ENCODE peak calls at places on chromosomes 4 and X, in five cellular contexts. F, O, R, J and W are unnamed samples.

GRCh38 chrX:40736170-40736505 is 796 bp upstream of the MED14 start:
- DNase-seq in F (no peak), O (no peak), R (no peak), J (no peak), W (no peak)

GRCh38 chr4:144658908-144659307 is 13.0 kb downstream of the HHIP start:
- DNase-seq in F (no peak), O (no peak), R (no peak), J (no peak), W (no peak)

GRCh38 chr4:136412708-136413107 is 1119.6 kb downstream of the PCDH18 start:
- DNase-seq in F (no peak), O (no peak), R (peak; percentile 16), J (peak; percentile 87), W (no peak)

GRCh38 chr4:108849611-108850406 is 87.0 kb upstream of the ETNPPL start:
- DNase-seq in F (no peak), O (no peak), R (peak; percentile 81), J (no peak), W (no peak)

GRCh38 chrX:152635941-152636340 is 1.8 kb upstream of the GABRQ start:
- DNase-seq in F (peak; percentile 47), O (no peak), R (peak; percentile 12), J (peak; percentile 46), W (no peak)

GRCh38 chrX:112473654-112474053 is 206.1 kb downstream of the LHFPL1 start:
- DNase-seq in F (no peak), O (no peak), R (no peak), J (no peak), W (no peak)

GRCh38 chrX:97126020-97126419 is 242.3 kb downstream of the RPA4 start:
- DNase-seq in F (no peak), O (no peak), R (peak; percentile 9), J (no peak), W (no peak)

GRCh38 chr4:15149842-15150592 is 147.7 kb downstream of the CPEB2 start:
- DNase-seq in F (peak; percentile 37), O (no peak), R (peak; percentile 77), J (peak; percentile 53), W (peak; percentile 82)

GRCh38 chrX:13311560-13311959 is 8.3 kb downstream of the ATXN3L start:
- DNase-seq in F (no peak), O (no peak), R (no peak), J (no peak), W (no peak)

GRCh38 chrX:119684916-119685224 is 8.1 kb downstream of the SEPTIN6 start:
- DNase-seq in F (no peak), O (no peak), R (no peak), J (no peak), W (no peak)

GRCh38 chr4:44916406-44916805 is 190.1 kb upstream of the GNPDA2 start:
- DNase-seq in F (no peak), O (no peak), R (peak; percentile 33), J (no peak), W (no peak)

GRCh38 chrX:20410540-20410939 is 143.8 kb upstream of the RPS6KA3 start:
- DNase-seq in F (no peak), O (no peak), R (no peak), J (no peak), W (no peak)

GRCh38 chr4:26522478-26522877 is 32.2 kb upstream of the CCKAR start:
- DNase-seq in F (no peak), O (no peak), R (no peak), J (no peak), W (no peak)

GRCh38 chr4:148790691-148791090 is 348.5 kb upstream of the NR3C2 start:
- DNase-seq in F (no peak), O (no peak), R (no peak), J (no peak), W (no peak)

GRCh38 chr4:48141048-48141447 is 7.0 kb upstream of the TXK start:
- DNase-seq in F (no peak), O (no peak), R (peak; percentile 50), J (peak; percentile 56), W (no peak)

GRCh38 chr4:48138511-48138910 is 4.5 kb upstream of the TXK start:
- DNase-seq in F (no peak), O (no peak), R (no peak), J (no peak), W (no peak)

GRCh38 chr4:48138936-48139335 is 4.9 kb upstream of the TXK start:
- DNase-seq in F (no peak), O (peak; percentile 25), R (no peak), J (no peak), W (no peak)

GRCh38 chr4:48139688-48140087 is 5.6 kb upstream of the TXK start:
- DNase-seq in F (no peak), O (peak; percentile 50), R (peak; percentile 40), J (peak; percentile 68), W (no peak)

DNA sequence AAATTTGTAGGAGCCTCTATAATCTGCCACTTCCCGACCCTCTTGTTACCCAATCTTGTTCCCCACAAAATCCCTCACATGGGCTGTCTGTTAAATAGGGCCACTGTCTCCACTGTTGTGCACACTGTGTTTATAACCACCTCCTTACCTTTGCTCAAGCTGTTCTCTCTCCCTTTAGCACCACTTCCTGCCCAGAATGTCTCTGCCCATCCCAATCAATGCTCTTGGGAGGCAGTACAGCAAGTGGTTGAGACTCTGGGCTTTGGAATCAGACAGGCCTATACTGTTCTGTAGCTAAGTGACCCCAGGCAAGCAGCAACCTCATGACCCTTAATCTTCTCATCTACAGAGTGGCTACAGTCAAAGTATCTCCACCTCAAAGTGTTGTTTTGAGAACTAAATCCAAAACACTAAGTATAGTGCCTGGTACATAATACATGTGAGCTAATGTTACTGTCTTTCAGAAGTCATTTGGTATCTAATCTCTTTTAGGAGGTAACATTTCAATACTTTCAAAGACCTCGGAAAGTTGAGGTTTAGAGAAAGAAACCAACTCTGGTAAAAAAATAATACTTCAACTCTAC is 3.8 kb upstream of the TXK start:
- DNase-seq in F (no peak), O (no peak), R (no peak), J (no peak), W (no peak)
- H3K4me1 ChIP-seq in F (no peaks in the 10 kb centered on the region), O (peaks cover 65% of the 10 kb centered on the region), R (no peaks in the 10 kb centered on the region), J (peaks cover 12% of the 10 kb centered on the region), W (no peaks in the 10 kb centered on the region)

GRCh38 chr4:42638993-42639392 is 17.9 kb downstream of the ATP8A1 start:
- DNase-seq in F (no peak), O (no peak), R (no peak), J (no peak), W (no peak)

GRCh38 chr4:42636591-42636990 is 20.3 kb downstream of the ATP8A1 start:
- DNase-seq in F (no peak), O (no peak), R (no peak), J (no peak), W (no peak)

GRCh38 chr4:42638276-42638675 is 18.6 kb downstream of the ATP8A1 start:
- DNase-seq in F (no peak), O (no peak), R (no peak), J (no peak), W (no peak)

GRCh38 chr4:42637104-42637503 is 19.8 kb downstream of the ATP8A1 start:
- DNase-seq in F (no peak), O (no peak), R (no peak), J (no peak), W (no peak)

DNA sequence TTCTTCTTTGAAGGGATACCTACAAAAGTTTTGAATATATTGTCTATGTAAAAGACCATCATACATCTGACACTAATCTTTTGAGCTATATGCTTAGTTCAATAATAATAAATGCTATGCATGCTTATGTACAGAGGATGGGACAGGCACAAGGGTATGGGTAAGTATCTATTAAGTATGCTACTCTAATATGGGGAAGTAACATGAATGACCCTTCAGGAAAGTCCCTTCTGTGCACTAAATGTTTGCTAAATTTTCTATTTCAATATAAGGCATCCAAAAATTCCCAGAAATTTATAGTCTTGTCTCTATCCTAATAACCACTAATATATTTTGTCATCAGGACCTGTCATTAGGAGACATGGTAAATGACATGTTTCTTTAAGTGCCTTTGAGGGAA is 19.0 kb downstream of the ATP8A1 start:
- DNase-seq in F (no peak), O (no peak), R (no peak), J (no peak), W (no peak)
- H3K4me1 ChIP-seq in F (no peaks in the 10 kb centered on the region), O (peaks cover 90% of the 10 kb centered on the region), R (no peaks in the 10 kb centered on the region), J (no peaks in the 10 kb centered on the region), W (peaks cover 41% of the 10 kb centered on the region)

GRCh38 chrX:75335127-75335458 is 61.2 kb downstream of the UPRT start:
- DNase-seq in F (no peak), O (no peak), R (no peak), J (no peak), W (no peak)

DNA sequence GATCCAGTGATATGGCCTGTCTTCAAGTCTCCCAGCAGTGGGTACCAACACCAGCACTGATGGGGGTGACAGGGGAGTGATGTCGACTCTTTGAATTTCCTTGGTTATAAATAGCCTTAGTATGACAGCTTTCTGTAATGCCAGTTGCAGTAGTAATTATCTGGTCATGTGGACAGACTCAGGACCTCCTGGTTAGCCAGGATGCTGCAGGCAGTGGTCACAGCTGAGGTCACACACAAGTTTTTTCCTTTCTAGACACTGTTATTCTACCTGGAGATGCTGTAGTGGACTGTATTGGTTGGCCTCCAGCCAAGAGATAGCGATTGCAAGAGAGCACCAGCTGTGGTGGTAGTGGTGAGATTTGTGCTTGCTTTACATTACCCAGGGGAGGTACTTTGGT is 63.6 kb downstream of the UPRT start:
- DNase-seq in F (no peak), O (no peak), R (no peak), J (no peak), W (no peak)
- H3K4me1 ChIP-seq in F (no peaks in the 10 kb centered on the region), O (no peaks in the 10 kb centered on the region), R (no peaks in the 10 kb centered on the region), J (no peaks in the 10 kb centered on the region), W (no peaks in the 10 kb centered on the region)

GRCh38 chr4:137644201-137644600 is 111.9 kb upstream of the PCDH18 start:
- DNase-seq in F (no peak), O (no peak), R (no peak), J (peak; percentile 8), W (no peak)

GRCh38 chr4:137650051-137650450 is 117.8 kb upstream of the PCDH18 start:
- DNase-seq in F (no peak), O (no peak), R (peak; percentile 79), J (no peak), W (no peak)

GRCh38 chr4:137651128-137651527 is 118.8 kb upstream of the PCDH18 start:
- DNase-seq in F (no peak), O (no peak), R (peak; percentile 83), J (no peak), W (no peak)

GRCh38 chr4:137647375-137647774 is 115.1 kb upstream of the PCDH18 start:
- DNase-seq in F (no peak), O (no peak), R (no peak), J (no peak), W (no peak)

DNA sequence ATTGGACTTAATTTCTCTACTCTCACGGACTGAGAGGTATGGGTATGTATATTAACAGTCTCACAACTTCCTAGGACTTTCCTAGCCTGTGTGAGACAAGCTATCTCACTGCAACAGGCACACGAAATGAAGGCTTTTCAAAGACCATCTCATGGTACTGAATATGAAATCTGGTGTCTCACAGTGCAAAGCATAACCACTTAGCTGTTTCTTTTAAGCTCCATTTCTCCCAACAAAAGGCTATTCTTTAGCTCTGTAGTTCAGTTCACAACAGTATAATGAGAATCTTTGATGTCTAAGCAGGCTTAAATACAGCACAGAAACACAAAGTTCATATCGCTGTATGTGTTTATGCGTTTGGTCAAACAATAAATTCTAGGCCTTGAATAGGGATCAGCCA is 116.2 kb upstream of the PCDH18 start:
- DNase-seq in F (no peak), O (no peak), R (no peak), J (no peak), W (no peak)
- H3K4me1 ChIP-seq in F (no peaks in the 10 kb centered on the region), O (no peaks in the 10 kb centered on the region), R (no peaks in the 10 kb centered on the region), J (no peaks in the 10 kb centered on the region), W (no peaks in the 10 kb centered on the region)

DNA sequence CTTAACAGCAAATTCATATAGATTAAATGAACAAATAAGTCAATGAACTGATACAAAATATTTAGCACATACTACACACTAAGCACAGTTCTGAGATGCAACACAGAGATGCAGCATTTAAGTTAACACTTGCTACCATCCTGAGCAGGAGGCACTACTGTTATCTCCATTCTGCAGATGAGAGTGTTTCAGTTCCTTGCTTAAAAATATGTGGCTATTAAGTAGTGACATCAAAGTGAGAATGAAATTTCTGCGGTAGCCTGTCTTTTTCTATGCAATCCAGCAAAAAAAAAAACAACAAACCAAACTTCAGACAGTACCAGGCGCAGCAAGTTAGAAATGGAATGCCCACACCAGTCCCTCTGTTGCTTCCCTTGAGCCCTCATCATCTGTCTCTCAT is 90.8 kb downstream of the SHISA3 start:
- DNase-seq in F (no peak), O (no peak), R (no peak), J (no peak), W (no peak)
- H3K4me1 ChIP-seq in F (no peaks in the 10 kb centered on the region), O (no peaks in the 10 kb centered on the region), R (peaks cover 1% of the 10 kb centered on the region), J (no peaks in the 10 kb centered on the region), W (no peaks in the 10 kb centered on the region)